ENCODE peak calls at places on chromosomes 11 and 22, in four cellular contexts. C, V, X and E are unnamed samples.

GRCh38 chr11:128707671-128708070 is 13.8 kb downstream of the FLI1 start:
- DNase-seq in C (no peak), V (no peak), X (no peak), E (no peak)

GRCh38 chr11:103279821-103280220 is 170.6 kb downstream of the DYNC2H1 start:
- DNase-seq in C (no peak), V (no peak), X (no peak), E (no peak)

GRCh38 chr11:17476317-17477083 is at the start of gene ABCC8:
- DNase-seq in C (no peak), V (no peak), X (peak), E (no peak)

GRCh38 chr22:40000171-40000570 is 5.4 kb downstream of the FAM83F start:
- DNase-seq in C (no peak), V (no peak), X (no peak), E (no peak)

GRCh38 chr22:26852176-26852575 is 194.8 kb downstream of the MIAT start:
- DNase-seq in C (peak), V (no peak), X (peak), E (no peak)

GRCh38 chr11:95767498-95767897 is 22.1 kb downstream of the FAM76B start:
- DNase-seq in C (no peak), V (no peak), X (no peak), E (no peak)

GRCh38 chr11:1443737-1444136 is 42.8 kb downstream of the MOB2 start:
- DNase-seq in C (no peak), V (no peak), X (no peak), E (no peak)

GRCh38 chr22:35308480-35308945 is 8.8 kb downstream of the TOM1 start:
- DNase-seq in C (no peak), V (no peak), X (no peak), E (peak)

GRCh38 chr11:108708173-108708572 is 43.3 kb downstream of the DDX10 start:
- DNase-seq in C (no peak), V (no peak), X (no peak), E (no peak)

GRCh38 chr11:61152816-61153592 is 8.2 kb downstream of the VPS37C start:
- DNase-seq in C (peak), V (no peak), X (no peak), E (no peak)

GRCh38 chr11:5123802-5124521 is 14.2 kb downstream of the OR52A5 start:
- DNase-seq in C (peak), V (peak), X (peak), E (peak)

GRCh38 chr22:40040927-40041326 is 46.2 kb downstream of the FAM83F start:
- DNase-seq in C (peak), V (no peak), X (no peak), E (no peak)

GRCh38 chr11:17014774-17015638 is 792 bp upstream of the PLEKHA7 start:
- DNase-seq in C (peak), V (peak), X (peak), E (no peak)

GRCh38 chr11:59845399-59845798 is at the start of gene CBLIF:
- DNase-seq in C (no peak), V (no peak), X (no peak), E (no peak)

GRCh38 chr11:2376751-2377451 is at the start of gene CD81:
- DNase-seq in C (peak), V (no peak), X (peak), E (no peak)

GRCh38 chr22:39471421-39472141 is 14.8 kb downstream of the MGAT3 start:
- DNase-seq in C (peak), V (no peak), X (no peak), E (peak)

GRCh38 chr11:128523616-128524015 is 63.7 kb downstream of the ETS1 start:
- DNase-seq in C (no peak), V (no peak), X (no peak), E (no peak)

GRCh38 chr22:22576244-22576988 is 17.4 kb upstream of the PRAME start:
- DNase-seq in C (peak), V (peak), X (peak), E (no peak)

GRCh38 chr11:123516238-123516637 is 86.2 kb downstream of the GRAMD1B start:
- DNase-seq in C (no peak), V (no peak), X (no peak), E (no peak)

GRCh38 chr11:84212467-84213390 is 926.6 kb upstream of the CCDC90B start:
- DNase-seq in C (no peak), V (peak), X (no peak), E (no peak)

GRCh38 chr22:31692186-31692886 is 30.3 kb upstream of the PISD start:
- DNase-seq in C (no peak), V (no peak), X (no peak), E (no peak)

GRCh38 chr22:48414662-48415061 is 1413.0 kb downstream of the BRD1 start:
- DNase-seq in C (no peak), V (no peak), X (no peak), E (no peak)
- H3K9ac ChIP-seq in C (no peak), V (no peak), X (no peak), E (no peak)

GRCh38 chr11:111631034-111631665 is 28.9 kb downstream of the SIK2 start:
- DNase-seq in C (no peak), V (peak), X (no peak), E (no peak)
- TF ChIP-seq HDAC2 in C (no peak), V (no peak), X (no peak), E (no peak)

GRCh38 chr11:65642014-65642671 is 4.2 kb downstream of the SIPA1 start:
- DNase-seq in C (peak), V (no peak), X (peak), E (no peak)
- H3K9ac ChIP-seq in C (peak), V (no peak), X (peak), E (peak)

GRCh38 chr11:74037309-74037708 is 28.4 kb upstream of the UCP3 start:
- DNase-seq in C (no peak), V (no peak), X (no peak), E (no peak)
- TF ChIP-seq HDAC2 in C (no peak), V (no peak), X (no peak), E (no peak)

GRCh38 chr11:45226901-45227300 is 59.2 kb downstream of the SYT13 start:
- DNase-seq in C (no peak), V (no peak), X (no peak), E (no peak)

GRCh38 chr11:45227836-45228235 is 58.3 kb downstream of the SYT13 start:
- DNase-seq in C (no peak), V (no peak), X (no peak), E (no peak)

GRCh38 chr11:45225961-45226871 is 59.9 kb downstream of the SYT13 start:
- DNase-seq in C (no peak), V (no peak), X (no peak), E (no peak)

GRCh38 chr11:45224766-45225165 is 61.4 kb downstream of the SYT13 start:
- DNase-seq in C (no peak), V (no peak), X (no peak), E (no peak)

GRCh38 chr11:45225277-45225676 is 60.9 kb downstream of the SYT13 start:
- DNase-seq in C (no peak), V (no peak), X (no peak), E (no peak)
- H3K9ac ChIP-seq in C (no peak), V (no peak), X (no peak), E (no peak)

DNA sequence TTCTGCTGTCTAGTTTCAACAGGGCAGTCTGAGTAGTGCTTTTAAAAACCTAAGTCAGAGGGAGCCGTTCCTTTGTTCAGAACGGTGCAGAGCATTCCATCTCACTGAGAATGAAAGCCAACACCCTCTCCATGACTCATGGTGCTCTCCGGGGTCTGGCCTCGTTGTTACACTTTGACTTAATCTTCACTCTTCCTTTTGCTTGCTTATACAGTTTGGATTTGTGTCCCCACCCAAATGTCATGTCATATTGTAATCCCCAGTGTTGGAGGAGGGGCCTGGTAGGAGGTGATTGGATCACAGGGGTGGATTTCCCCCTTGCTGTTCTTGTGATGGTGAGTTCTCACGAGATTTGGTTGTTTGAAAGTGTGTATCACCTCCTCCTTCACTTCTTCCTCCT is 292.2 kb downstream of the ST3GAL4 start:
- DNase-seq in C (no peak), V (no peak), X (no peak), E (no peak)
- TF ChIP-seq HDAC2 in C (no peak), V (no peak), X (no peak), E (no peak)